ENCODE peak calls at places on chromosome 5, in six cellular contexts. One of them, this sample, is unnamed.

GRCh38 chr5:141825836-141826560 is 52.2 kb downstream of the PCDH1 start:
- DNase-seq in H1: no peak
- DNase-seq in GM12878: no peak
- DNase-seq in SK-N-SH: peak; percentile 64
- DNase-seq in K562: peak; percentile 56
- DNase-seq in HepG2: no peak
- DNase-seq in this sample: peak; percentile 41

GRCh38 chr5:54514269-54514668 is 3.3 kb upstream of the SNX18 start:
- DNase-seq in H1: no peak
- DNase-seq in GM12878: no peak
- DNase-seq in SK-N-SH: no peak
- DNase-seq in K562: peak; percentile 25
- DNase-seq in HepG2: peak; percentile 11
- DNase-seq in this sample: no peak

GRCh38 chr5:41649659-41650058 is 139.3 kb upstream of the PLCXD3 start:
- DNase-seq in H1: no peak
- DNase-seq in GM12878: no peak
- DNase-seq in SK-N-SH: no peak
- DNase-seq in K562: no peak
- DNase-seq in HepG2: no peak
- DNase-seq in this sample: no peak

GRCh38 chr5:152113401-152113800 is 188.8 kb upstream of the GLRA1 start:
- DNase-seq in H1: no peak
- DNase-seq in GM12878: no peak
- DNase-seq in SK-N-SH: no peak
- DNase-seq in K562: no peak
- DNase-seq in HepG2: no peak
- DNase-seq in this sample: no peak

GRCh38 chr5:146680846-146681585 is 165.0 kb upstream of the GPR151 start:
- DNase-seq in H1: no peak
- DNase-seq in GM12878: no peak
- DNase-seq in SK-N-SH: no peak
- DNase-seq in K562: no peak
- DNase-seq in HepG2: no peak
- DNase-seq in this sample: no peak

GRCh38 chr5:34858798-34859197 is 19.8 kb downstream of the TTC23L start:
- DNase-seq in H1: no peak
- DNase-seq in GM12878: no peak
- DNase-seq in SK-N-SH: no peak
- DNase-seq in K562: no peak
- DNase-seq in HepG2: no peak
- DNase-seq in this sample: no peak

GRCh38 chr5:1725641-1726468 is 73.8 kb downstream of the MRPL36 start:
- DNase-seq in H1: peak; percentile 61
- DNase-seq in GM12878: no peak
- DNase-seq in SK-N-SH: no peak
- DNase-seq in K562: no peak
- DNase-seq in HepG2: no peak
- DNase-seq in this sample: peak; percentile 25

GRCh38 chr5:91162534-91163381 is 220.4 kb downstream of the ARRDC3 start:
- DNase-seq in H1: no peak
- DNase-seq in GM12878: peak; percentile 78
- DNase-seq in SK-N-SH: no peak
- DNase-seq in K562: peak; percentile 13
- DNase-seq in HepG2: peak; percentile 48
- DNase-seq in this sample: peak; percentile 17

GRCh38 chr5:132103380-132103951 is 29.9 kb downstream of the CSF2 start:
- DNase-seq in H1: no peak
- DNase-seq in GM12878: peak; percentile 78
- DNase-seq in SK-N-SH: peak; percentile 43
- DNase-seq in K562: peak; percentile 89
- DNase-seq in HepG2: peak; percentile 48
- DNase-seq in this sample: peak; percentile 50

GRCh38 chr5:149846021-149846420 is 98.6 kb downstream of the PDE6A start:
- DNase-seq in H1: no peak
- DNase-seq in GM12878: no peak
- DNase-seq in SK-N-SH: no peak
- DNase-seq in K562: no peak
- DNase-seq in HepG2: no peak
- DNase-seq in this sample: no peak

GRCh38 chr5:176636426-176636825 is 6.0 kb downstream of the EIF4E1B start:
- DNase-seq in H1: no peak
- DNase-seq in GM12878: no peak
- DNase-seq in SK-N-SH: no peak
- DNase-seq in K562: no peak
- DNase-seq in HepG2: no peak
- DNase-seq in this sample: no peak

GRCh38 chr5:157918811-157919742 is 60.1 kb upstream of the CLINT1 start:
- DNase-seq in H1: no peak
- DNase-seq in GM12878: no peak
- DNase-seq in SK-N-SH: no peak
- DNase-seq in K562: peak; percentile 9
- DNase-seq in HepG2: no peak
- DNase-seq in this sample: no peak

GRCh38 chr5:89128097-89128496 is 245.1 kb upstream of the MEF2C start:
- DNase-seq in H1: no peak
- DNase-seq in GM12878: no peak
- DNase-seq in SK-N-SH: no peak
- DNase-seq in K562: peak; percentile 84
- DNase-seq in HepG2: no peak
- DNase-seq in this sample: no peak

GRCh38 chr5:76368941-76369340 is 34.1 kb upstream of the IQGAP2 start:
- DNase-seq in H1: no peak
- DNase-seq in GM12878: no peak
- DNase-seq in SK-N-SH: no peak
- DNase-seq in K562: no peak
- DNase-seq in HepG2: no peak
- DNase-seq in this sample: no peak

GRCh38 chr5:149132474-149132873 is 8.8 kb upstream of the ABLIM3 start:
- DNase-seq in H1: no peak
- DNase-seq in GM12878: no peak
- DNase-seq in SK-N-SH: no peak
- DNase-seq in K562: no peak
- DNase-seq in HepG2: no peak
- DNase-seq in this sample: no peak

GRCh38 chr5:139272471-139273321 is 20.8 kb upstream of the MATR3 start:
- DNase-seq in H1: no peak
- DNase-seq in GM12878: no peak
- DNase-seq in SK-N-SH: no peak
- DNase-seq in K562: no peak
- DNase-seq in HepG2: peak; percentile 73
- DNase-seq in this sample: no peak

GRCh38 chr5:122434120-122434519 is 122.1 kb downstream of the SNCAIP start:
- DNase-seq in H1: no peak
- DNase-seq in GM12878: no peak
- DNase-seq in SK-N-SH: no peak
- DNase-seq in K562: no peak
- DNase-seq in HepG2: no peak
- DNase-seq in this sample: no peak

GRCh38 chr5:55897905-55898304 is 46.7 kb downstream of the IL31RA start:
- DNase-seq in H1: no peak
- DNase-seq in GM12878: no peak
- DNase-seq in SK-N-SH: peak; percentile 87
- DNase-seq in K562: no peak
- DNase-seq in HepG2: peak; percentile 13
- DNase-seq in this sample: no peak

GRCh38 chr5:154610321-154611154 is 132.5 kb upstream of the HAND1 start:
- DNase-seq in H1: peak; percentile 93
- DNase-seq in GM12878: peak; percentile 27
- DNase-seq in SK-N-SH: peak; percentile 96
- DNase-seq in K562: peak; percentile 83
- DNase-seq in HepG2: peak; percentile 55
- DNase-seq in this sample: peak; percentile 95

GRCh38 chr5:17317499-17317898 is 100.1 kb downstream of the BASP1 start:
- DNase-seq in H1: no peak
- DNase-seq in GM12878: peak; percentile 25
- DNase-seq in SK-N-SH: no peak
- DNase-seq in K562: no peak
- DNase-seq in HepG2: no peak
- DNase-seq in this sample: no peak

GRCh38 chr5:177141496-177141895 is 7.9 kb downstream of the NSD1 start:
- DNase-seq in H1: no peak
- DNase-seq in GM12878: no peak
- DNase-seq in SK-N-SH: no peak
- DNase-seq in K562: no peak
- DNase-seq in HepG2: no peak
- DNase-seq in this sample: no peak

GRCh38 chr5:137563301-137563645 is 64.1 kb upstream of the SPOCK1 start:
- DNase-seq in H1: no peak
- DNase-seq in GM12878: no peak
- DNase-seq in SK-N-SH: no peak
- DNase-seq in K562: no peak
- DNase-seq in HepG2: no peak
- DNase-seq in this sample: no peak
- TF ChIP-seq TAF1 in H1: no peak
- TF ChIP-seq TAF1 in GM12878: no peak
- TF ChIP-seq TAF1 in SK-N-SH: no peak
- TF ChIP-seq TAF1 in K562: no peak
- TF ChIP-seq TAF1 in HepG2: no peak
- TF ChIP-seq TAF1 in this sample: no peak

DNA sequence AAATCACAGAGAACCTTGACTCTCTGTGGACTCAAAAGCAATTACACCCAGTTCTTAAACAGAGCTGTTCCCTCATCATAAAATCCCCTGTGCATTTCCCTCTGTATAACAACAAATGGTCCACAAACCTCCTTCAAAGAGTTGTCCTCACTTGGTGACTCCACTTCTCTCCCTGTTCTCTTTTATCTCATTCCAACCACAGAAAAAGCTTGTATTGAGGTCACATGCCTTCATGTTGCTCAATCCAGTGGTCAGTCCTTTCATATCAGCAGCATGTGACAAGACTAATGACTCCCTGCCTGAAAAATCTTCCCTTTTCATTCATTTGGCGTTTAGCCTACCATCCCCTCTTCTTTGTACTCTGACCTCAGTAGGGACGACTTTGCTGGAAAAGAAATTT is 158.0 kb downstream of the DEPDC1B start:
- DNase-seq in H1: no peak
- DNase-seq in GM12878: peak; percentile 41
- DNase-seq in SK-N-SH: no peak
- DNase-seq in K562: no peak
- DNase-seq in HepG2: peak; percentile 89
- DNase-seq in this sample: no peak
- TF ChIP-seq POLR2AphosphoS5 in H1: no peak
- TF ChIP-seq POLR2AphosphoS5 in GM12878: no peak
- TF ChIP-seq POLR2AphosphoS5 in SK-N-SH: no peak
- TF ChIP-seq POLR2AphosphoS5 in K562: no peak
- TF ChIP-seq POLR2AphosphoS5 in HepG2: no peak
- TF ChIP-seq POLR2AphosphoS5 in this sample: no peak

GRCh38 chr5:127011961-127012644 is 18.3 kb downstream of the MARCHF3 start:
- DNase-seq in H1: no peak
- DNase-seq in GM12878: peak; percentile 66
- DNase-seq in SK-N-SH: no peak
- DNase-seq in K562: no peak
- DNase-seq in HepG2: no peak
- DNase-seq in this sample: no peak
- TF ChIP-seq TAF1 in H1: no peak
- TF ChIP-seq TAF1 in GM12878: no peak
- TF ChIP-seq TAF1 in SK-N-SH: no peak
- TF ChIP-seq TAF1 in K562: no peak
- TF ChIP-seq TAF1 in HepG2: no peak
- TF ChIP-seq TAF1 in this sample: peak; percentile 25

GRCh38 chr5:15643731-15644130 is 143.8 kb downstream of the FBXL7 start:
- DNase-seq in H1: no peak
- DNase-seq in GM12878: no peak
- DNase-seq in SK-N-SH: no peak
- DNase-seq in K562: no peak
- DNase-seq in HepG2: no peak
- DNase-seq in this sample: no peak
- TF ChIP-seq POLR2AphosphoS5 in H1: no peak
- TF ChIP-seq POLR2AphosphoS5 in GM12878: no peak
- TF ChIP-seq POLR2AphosphoS5 in SK-N-SH: no peak
- TF ChIP-seq POLR2AphosphoS5 in K562: no peak
- TF ChIP-seq POLR2AphosphoS5 in HepG2: no peak
- TF ChIP-seq POLR2AphosphoS5 in this sample: no peak

GRCh38 chr5:159463590-159464321 is 133.5 kb upstream of the IL12B start:
- DNase-seq in H1: no peak
- DNase-seq in GM12878: no peak
- DNase-seq in SK-N-SH: no peak
- DNase-seq in K562: no peak
- DNase-seq in HepG2: peak; percentile 89
- DNase-seq in this sample: no peak

GRCh38 chr5:159475026-159475425 is 144.7 kb upstream of the IL12B start:
- DNase-seq in H1: no peak
- DNase-seq in GM12878: no peak
- DNase-seq in SK-N-SH: no peak
- DNase-seq in K562: no peak
- DNase-seq in HepG2: no peak
- DNase-seq in this sample: no peak

GRCh38 chr5:159467666-159468065 is 137.4 kb upstream of the IL12B start:
- DNase-seq in H1: no peak
- DNase-seq in GM12878: no peak
- DNase-seq in SK-N-SH: no peak
- DNase-seq in K562: no peak
- DNase-seq in HepG2: no peak
- DNase-seq in this sample: no peak

GRCh38 chr5:159465604-159466003 is 135.3 kb upstream of the IL12B start:
- DNase-seq in H1: no peak
- DNase-seq in GM12878: no peak
- DNase-seq in SK-N-SH: no peak
- DNase-seq in K562: no peak
- DNase-seq in HepG2: no peak
- DNase-seq in this sample: no peak

GRCh38 chr5:159469496-159470370 is 139.4 kb upstream of the IL12B start:
- DNase-seq in H1: no peak
- DNase-seq in GM12878: no peak
- DNase-seq in SK-N-SH: no peak
- DNase-seq in K562: no peak
- DNase-seq in HepG2: no peak
- DNase-seq in this sample: no peak
- TF ChIP-seq TAF1 in H1: no peak
- TF ChIP-seq TAF1 in GM12878: no peak
- TF ChIP-seq TAF1 in SK-N-SH: no peak
- TF ChIP-seq TAF1 in K562: no peak
- TF ChIP-seq TAF1 in HepG2: no peak
- TF ChIP-seq TAF1 in this sample: no peak

GRCh38 chr5:95984287-95984938 is 22.8 kb upstream of the ELL2 start:
- DNase-seq in H1: no peak
- DNase-seq in GM12878: no peak
- DNase-seq in SK-N-SH: no peak
- DNase-seq in K562: no peak
- DNase-seq in HepG2: no peak
- DNase-seq in this sample: no peak

GRCh38 chr5:95985249-95985648 is 23.6 kb upstream of the ELL2 start:
- DNase-seq in H1: no peak
- DNase-seq in GM12878: no peak
- DNase-seq in SK-N-SH: no peak
- DNase-seq in K562: no peak
- DNase-seq in HepG2: no peak
- DNase-seq in this sample: no peak

GRCh38 chr5:95986937-95987520 is 25.4 kb upstream of the ELL2 start:
- DNase-seq in H1: no peak
- DNase-seq in GM12878: no peak
- DNase-seq in SK-N-SH: no peak
- DNase-seq in K562: peak; percentile 52
- DNase-seq in HepG2: peak; percentile 99
- DNase-seq in this sample: no peak

GRCh38 chr5:95988094-95988493 is 26.4 kb upstream of the ELL2 start:
- DNase-seq in H1: no peak
- DNase-seq in GM12878: no peak
- DNase-seq in SK-N-SH: no peak
- DNase-seq in K562: peak; percentile 12
- DNase-seq in HepG2: peak; percentile 50
- DNase-seq in this sample: no peak

GRCh38 chr5:95986001-95986400 is 24.4 kb upstream of the ELL2 start:
- DNase-seq in H1: no peak
- DNase-seq in GM12878: no peak
- DNase-seq in SK-N-SH: no peak
- DNase-seq in K562: no peak
- DNase-seq in HepG2: no peak
- DNase-seq in this sample: no peak
- TF ChIP-seq POLR2AphosphoS5 in H1: no peak
- TF ChIP-seq POLR2AphosphoS5 in GM12878: no peak
- TF ChIP-seq POLR2AphosphoS5 in SK-N-SH: no peak
- TF ChIP-seq POLR2AphosphoS5 in K562: no peak
- TF ChIP-seq POLR2AphosphoS5 in HepG2: no peak
- TF ChIP-seq POLR2AphosphoS5 in this sample: no peak